ENCODE peak calls at places on chromosomes 12 and 14, in four cellular contexts. M is astrocyte of the cerebellum, Y is lower leg skin, R is brain microvascular endothelial cell. W is an unnamed sample.

GRCh38 chr12:661720-662486 is 1.3 kb downstream of the NINJ2 start:
- DNase-seq in R (no peak), M (no peak), Y (peak; percentile 84), W (no peak)

GRCh38 chr14:81406863-81407262 is 6.7 kb upstream of the STON2 start:
- DNase-seq in Y (peak; percentile 88), R (peak; percentile 28), M (peak; percentile 92), W (no peak)

GRCh38 chr12:53069621-53070410 is 9.4 kb downstream of the SPRYD3 start:
- DNase-seq in M (no peak), R (no peak), Y (peak; percentile 88), W (no peak)

GRCh38 chr12:8038659-8039114 is 6.2 kb downstream of the FOXJ2 start:
- DNase-seq in Y (no peak), M (no peak), R (peak; percentile 46), W (no peak)

GRCh38 chr14:35193161-35193560 is 70.8 kb downstream of the PRORP start:
- DNase-seq in R (no peak), Y (no peak), M (no peak), W (no peak)

GRCh38 chr12:50073712-50074111 is 11.4 kb upstream of the SMARCD1 start:
- DNase-seq in R (no peak), Y (no peak), M (no peak), W (no peak)

GRCh38 chr14:21087294-21088091 is 11.0 kb downstream of the ZNF219 start:
- DNase-seq in Y (peak; percentile 80), R (peak; percentile 95), M (peak; percentile 91), W (no peak)

GRCh38 chr14:93311082-93311481 is 21.8 kb downstream of the BTBD7 start:
- DNase-seq in Y (no peak), M (no peak), R (no peak), W (no peak)

GRCh38 chr12:119334459-119335170 is at the start of gene CCDC60:
- DNase-seq in Y (peak; percentile 78), M (no peak), R (no peak), W (no peak)

GRCh38 chr12:123390415-123391093 is 6.6 kb downstream of the KMT5A start:
- DNase-seq in M (no peak), R (no peak), Y (no peak), W (no peak)

GRCh38 chr12:95767703-95768102 is 22.9 kb downstream of the NTN4 start:
- DNase-seq in R (peak; percentile 39), M (no peak), Y (no peak), W (no peak)

GRCh38 chr12:108307006-108307405 is 32.1 kb downstream of the CMKLR1 start:
- DNase-seq in M (no peak), R (peak; percentile 53), Y (no peak), W (no peak)

GRCh38 chr12:53985900-53986685 is 1.1 kb downstream of the HOXC10 start:
- DNase-seq in R (no peak), Y (no peak), M (no peak), W (no peak)

GRCh38 chr14:86357866-86358265 is 827.9 kb downstream of the FLRT2 start:
- DNase-seq in R (no peak), Y (no peak), M (no peak), W (no peak)

GRCh38 chr14:68682166-68683103 is 110.4 kb downstream of the ZFP36L1 start:
- DNase-seq in R (peak; percentile 93), Y (no peak), M (peak; percentile 90), W (no peak)

GRCh38 chr14:69559581-69560011 is 15.1 kb downstream of the CCDC177 start:
- DNase-seq in R (no peak), M (no peak), Y (no peak), W (no peak)

GRCh38 chr12:3077572-3078081 is 448 bp downstream of the TSPAN9 start:
- DNase-seq in Y (no peak), R (no peak), M (no peak), W (peak; percentile 44)

GRCh38 chr14:75849496-75849895 is 132.3 kb downstream of the TGFB3 start:
- DNase-seq in M (no peak), R (no peak), Y (no peak), W (no peak)

GRCh38 chr14:89391556-89391955 is 25.5 kb downstream of the FOXN3 start:
- DNase-seq in Y (peak; percentile 68), R (no peak), M (no peak), W (no peak)

GRCh38 chr14:65720743-65721142 is 308.2 kb downstream of the FUT8 start:
- DNase-seq in Y (no peak), M (no peak), R (no peak), W (no peak)

GRCh38 chr12:119206348-119207075 is 27.8 kb downstream of the HSPB8 start:
- DNase-seq in M (no peak), Y (no peak), R (no peak), W (no peak)

GRCh38 chr14:68854421-68854820 is 61.6 kb upstream of the ZFP36L1 start:
- DNase-seq in R (no peak), M (no peak), Y (peak; percentile 23), W (no peak)

GRCh38 chr12:93884794-93885460 is 207.8 kb downstream of the CRADD start:
- DNase-seq in Y (no peak), M (no peak), R (peak; percentile 47), W (no peak)

GRCh38 chr12:78385541-78385940 is 479.0 kb upstream of the SYT1 start:
- DNase-seq in M (no peak), R (no peak), Y (no peak), W (no peak)

GRCh38 chr12:78390920-78391319 is 473.7 kb upstream of the SYT1 start:
- DNase-seq in R (no peak), Y (no peak), M (no peak), W (no peak)

GRCh38 chr12:78387721-78388120 is 476.9 kb upstream of the SYT1 start:
- DNase-seq in R (no peak), M (no peak), Y (no peak), W (no peak)

GRCh38 chr12:78386871-78387270 is 477.7 kb upstream of the SYT1 start:
- DNase-seq in M (no peak), Y (no peak), R (no peak), W (no peak)

GRCh38 chr12:78388461-78388860 is 476.1 kb upstream of the SYT1 start:
- DNase-seq in M (no peak), Y (no peak), R (no peak), W (no peak)
- TF ChIP-seq CTCF in M (no peak), Y (no peak), R (no peak), W (no peak)

GRCh38 chr12:17666641-17667324 is 423.2 kb downstream of the RERGL start:
- DNase-seq in Y (peak; percentile 76), R (no peak), M (no peak), W (no peak)
- TF ChIP-seq CTCF in Y (no peak), R (no peak), M (no peak), W (no peak)

GRCh38 chr14:104770851-104771272 is 17.9 kb downstream of the SIVA1 start:
- DNase-seq in Y (no peak), M (no peak), R (no peak), W (no peak)
- TF ChIP-seq CTCF in Y (no peak), M (peak; percentile 64), R (peak; percentile 80), W (peak; percentile 47)

DNA sequence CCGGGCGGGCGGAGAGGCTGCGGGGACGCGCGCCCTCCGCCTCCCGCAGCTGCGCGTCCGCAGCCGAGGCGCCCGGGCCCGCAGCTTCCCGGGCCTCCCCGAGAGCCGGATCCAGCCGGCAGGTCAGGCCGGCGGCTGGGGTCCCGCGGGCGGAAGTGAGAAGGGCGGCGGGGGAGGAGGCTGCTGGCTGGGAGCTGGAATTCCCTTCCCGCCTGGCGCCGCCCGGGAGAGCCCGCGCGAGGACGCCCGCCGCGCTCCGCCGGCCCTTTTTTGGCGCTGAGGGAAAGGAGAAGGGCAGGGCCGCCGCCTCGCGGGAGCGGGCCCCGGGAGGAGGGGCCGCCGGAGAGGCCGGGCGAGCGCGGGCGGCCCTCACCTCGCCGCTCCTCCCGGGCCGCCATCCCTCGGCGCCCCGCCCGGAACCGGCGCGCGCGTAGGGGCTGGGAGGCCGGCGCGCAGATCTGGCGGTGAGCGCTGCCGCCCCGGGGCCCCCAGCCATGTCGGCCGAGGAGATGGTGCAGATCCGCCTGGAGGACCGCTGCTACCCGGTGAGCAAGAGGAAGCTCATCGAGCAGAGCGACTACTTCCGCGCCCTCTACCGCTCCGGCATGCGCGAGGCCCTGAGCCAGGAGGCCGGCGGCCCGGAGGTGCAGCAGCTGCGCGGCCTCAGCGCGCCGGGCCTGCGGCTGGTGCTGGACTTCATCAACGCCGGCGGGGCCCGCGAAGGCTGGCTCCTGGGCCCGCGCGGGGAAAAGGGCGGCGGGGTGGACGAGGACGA is at the start of the genes KLHL42 and MANSC4:
- DNase-seq in M (peak; percentile 19), Y (peak; percentile 91), R (peak; percentile 40), W (peak; percentile 83)
- TF ChIP-seq CTCF in M (no peak), Y (no peak), R (peak; percentile 22), W (no peak)

DNA sequence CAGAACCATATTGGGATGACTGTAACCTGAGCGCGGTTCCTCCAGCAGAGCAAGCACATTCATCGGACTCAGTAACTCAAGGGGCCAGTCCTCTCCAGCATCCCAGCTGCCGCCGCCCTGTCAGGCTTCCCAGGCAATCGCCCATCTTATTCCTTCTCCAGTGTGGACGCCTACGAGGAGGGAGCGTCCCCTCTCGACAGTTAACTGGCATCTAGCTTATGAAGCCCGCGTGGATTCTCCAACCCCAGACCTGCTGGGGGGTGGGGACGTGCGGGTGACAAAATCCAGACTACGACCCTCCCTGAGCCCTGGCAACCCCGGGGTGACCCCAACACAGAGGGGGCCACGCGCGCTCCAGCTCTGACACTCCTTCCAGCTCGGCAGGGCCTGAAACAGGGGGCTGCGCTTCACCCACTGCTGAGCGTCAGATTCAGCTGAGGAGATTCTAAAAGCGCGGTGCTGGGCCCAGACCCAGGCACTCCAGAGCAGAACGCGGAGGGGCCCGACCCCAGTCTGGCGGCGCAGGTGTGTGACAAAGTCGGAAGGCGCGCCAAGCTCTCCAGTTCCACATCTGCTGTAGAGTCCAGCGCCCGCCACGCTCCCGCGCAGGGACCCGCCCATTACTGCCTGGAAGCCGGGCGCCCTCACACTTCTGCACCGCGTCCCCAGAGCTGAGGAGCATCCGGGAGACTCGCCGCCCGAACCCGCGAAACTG is 43.9 kb upstream of the ESR2 start:
- DNase-seq in Y (peak; percentile 94), M (peak; percentile 18), R (peak; percentile 42), W (peak; percentile 69)
- TF ChIP-seq CTCF in Y (no peak), M (no peak), R (peak; percentile 43), W (no peak)

GRCh38 chr14:45426685-45427282 is 173.8 kb upstream of the MIS18BP1 start:
- DNase-seq in Y (no peak), R (peak; percentile 40), M (peak; percentile 19), W (no peak)
- TF ChIP-seq CTCF in Y (no peak), R (peak; percentile 53), M (peak; percentile 59), W (peak; percentile 82)

DNA sequence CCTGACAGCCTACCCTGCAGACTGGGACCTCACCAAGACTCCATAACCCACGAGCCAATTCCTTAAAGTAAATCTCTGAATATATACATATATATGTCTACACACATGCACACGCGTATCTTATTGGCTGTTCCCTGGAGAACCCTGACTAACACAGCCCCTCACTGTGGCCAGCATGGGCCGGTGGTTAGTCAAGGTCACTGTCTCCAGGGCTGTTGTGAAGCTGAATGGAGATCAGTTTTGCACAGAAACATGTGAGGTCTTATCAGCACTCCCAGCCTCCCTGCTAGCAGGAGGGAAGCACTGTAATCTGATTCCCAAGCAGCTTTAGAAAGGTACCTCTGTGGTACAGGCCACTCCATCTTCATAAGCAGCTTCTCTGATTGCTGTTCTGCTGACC is 46.6 kb upstream of the PLEKHG6 start:
- DNase-seq in R (peak; percentile 31), M (no peak), Y (no peak), W (no peak)
- TF ChIP-seq CTCF in R (no peak), M (no peak), Y (no peak), W (no peak)

W was measured in mesothelial cell of epicardium.